ENCODE peak calls at places on chromosome 17, in four cellular contexts. One of them, this sample, is unnamed.

GRCh38 chr17:81431545-81432482 is 36.6 kb downstream of the BAHCC1 start:
- DNase-seq in cardiac fibroblast: no peak
- DNase-seq in HFF-Myc: no peak
- DNase-seq in cardiac muscle cell: no peak
- DNase-seq in this sample: no peak

GRCh38 chr17:36939059-36939943 is 2.0 kb downstream of the LHX1 start:
- DNase-seq in cardiac fibroblast: no peak
- DNase-seq in HFF-Myc: no peak
- DNase-seq in cardiac muscle cell: no peak
- DNase-seq in this sample: no peak

GRCh38 chr17:37642706-37643105 is 540 bp downstream of the DDX52 start:
- DNase-seq in cardiac fibroblast: peak
- DNase-seq in HFF-Myc: no peak
- DNase-seq in cardiac muscle cell: peak
- DNase-seq in this sample: peak

GRCh38 chr17:41683441-41684007 is 5.2 kb upstream of the EIF1 start:
- DNase-seq in cardiac fibroblast: no peak
- DNase-seq in HFF-Myc: no peak
- DNase-seq in cardiac muscle cell: no peak
- DNase-seq in this sample: no peak

GRCh38 chr17:78707923-78708322 is 74.2 kb downstream of the CYTH1 start:
- DNase-seq in cardiac fibroblast: no peak
- DNase-seq in HFF-Myc: no peak
- DNase-seq in cardiac muscle cell: no peak
- DNase-seq in this sample: no peak

GRCh38 chr17:61461967-61462733 is 9.9 kb downstream of the TBX4 start:
- DNase-seq in cardiac fibroblast: peak
- DNase-seq in HFF-Myc: no peak
- DNase-seq in cardiac muscle cell: no peak
- DNase-seq in this sample: no peak

GRCh38 chr17:43399839-43400328 is 1.1 kb downstream of the ARL4D start:
- DNase-seq in cardiac fibroblast: no peak
- DNase-seq in HFF-Myc: no peak
- DNase-seq in cardiac muscle cell: no peak
- DNase-seq in this sample: no peak

GRCh38 chr17:41906465-41907184 is 12.1 kb downstream of the ACLY start:
- DNase-seq in cardiac fibroblast: peak
- DNase-seq in HFF-Myc: no peak
- DNase-seq in cardiac muscle cell: no peak
- DNase-seq in this sample: no peak

GRCh38 chr17:17139972-17140589 is 66.1 kb downstream of the PLD6 start:
- DNase-seq in cardiac fibroblast: no peak
- DNase-seq in HFF-Myc: no peak
- DNase-seq in cardiac muscle cell: no peak
- DNase-seq in this sample: no peak

GRCh38 chr17:17142556-17142955 is 63.6 kb downstream of the PLD6 start:
- DNase-seq in cardiac fibroblast: no peak
- DNase-seq in HFF-Myc: no peak
- DNase-seq in cardiac muscle cell: no peak
- DNase-seq in this sample: no peak

GRCh38 chr17:17141860-17142552 is 64.1 kb downstream of the PLD6 start:
- DNase-seq in cardiac fibroblast: peak
- DNase-seq in HFF-Myc: no peak
- DNase-seq in cardiac muscle cell: peak
- DNase-seq in this sample: peak

GRCh38 chr17:17141279-17141678 is 64.9 kb downstream of the PLD6 start:
- DNase-seq in cardiac fibroblast: no peak
- DNase-seq in HFF-Myc: no peak
- DNase-seq in cardiac muscle cell: no peak
- DNase-seq in this sample: no peak

GRCh38 chr17:17140590-17140980 is 65.5 kb downstream of the PLD6 start:
- DNase-seq in cardiac fibroblast: peak
- DNase-seq in HFF-Myc: no peak
- DNase-seq in cardiac muscle cell: no peak
- DNase-seq in this sample: peak
- TF ChIP-seq CTCF in cardiac fibroblast: peak
- TF ChIP-seq CTCF in HFF-Myc: no peak
- TF ChIP-seq CTCF in cardiac muscle cell: peak
- TF ChIP-seq CTCF in this sample: peak

DNA sequence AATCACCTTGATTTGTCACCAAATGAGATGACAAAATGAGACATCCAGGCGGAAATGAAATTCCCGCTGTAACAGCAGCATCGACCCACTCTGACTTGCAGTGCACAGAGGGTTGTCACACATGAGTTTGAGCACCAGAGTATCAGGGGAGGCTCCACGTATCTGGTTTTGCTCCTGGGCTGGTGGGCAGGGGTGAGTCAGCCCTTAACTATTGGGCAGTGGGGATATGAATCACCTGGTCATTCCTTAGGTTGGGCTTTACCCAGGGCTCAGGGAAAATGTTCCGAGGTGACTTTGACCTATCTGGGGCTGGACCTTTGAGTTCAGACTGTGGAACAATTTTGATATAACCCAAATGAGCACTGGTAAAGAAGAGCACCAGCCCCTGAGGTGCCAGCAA is 245.1 kb upstream of the CCL2 start:
- DNase-seq in cardiac fibroblast: no peak
- DNase-seq in HFF-Myc: no peak
- DNase-seq in cardiac muscle cell: no peak
- DNase-seq in this sample: no peak
- H3K4me3 ChIP-seq in cardiac fibroblast: no peak
- H3K4me3 ChIP-seq in HFF-Myc: no peak
- H3K4me3 ChIP-seq in cardiac muscle cell: no peak
- H3K4me3 ChIP-seq in this sample: no peak

GRCh38 chr17:45423936-45424335 is 8.7 kb downstream of the ARHGAP27 start:
- DNase-seq in cardiac fibroblast: no peak
- DNase-seq in HFF-Myc: no peak
- DNase-seq in cardiac muscle cell: no peak
- DNase-seq in this sample: no peak

GRCh38 chr17:45426561-45426960 is 6.1 kb downstream of the ARHGAP27 start:
- DNase-seq in cardiac fibroblast: no peak
- DNase-seq in HFF-Myc: no peak
- DNase-seq in cardiac muscle cell: no peak
- DNase-seq in this sample: no peak

GRCh38 chr17:45425984-45426413 is 6.7 kb downstream of the ARHGAP27 start:
- DNase-seq in cardiac fibroblast: no peak
- DNase-seq in HFF-Myc: no peak
- DNase-seq in cardiac muscle cell: no peak
- DNase-seq in this sample: no peak

GRCh38 chr17:45424769-45425124 is 7.9 kb downstream of the ARHGAP27 start:
- DNase-seq in cardiac fibroblast: no peak
- DNase-seq in HFF-Myc: no peak
- DNase-seq in cardiac muscle cell: no peak
- DNase-seq in this sample: no peak

GRCh38 chr17:45425125-45425983 is 7.3 kb downstream of the ARHGAP27 start:
- DNase-seq in cardiac fibroblast: peak
- DNase-seq in HFF-Myc: peak
- DNase-seq in cardiac muscle cell: peak
- DNase-seq in this sample: peak
- TF ChIP-seq CTCF in cardiac fibroblast: peak
- TF ChIP-seq CTCF in HFF-Myc: peak
- TF ChIP-seq CTCF in cardiac muscle cell: peak
- TF ChIP-seq CTCF in this sample: peak

GRCh38 chr17:48614904-48615211 is 234 bp downstream of the HOXB8 start:
- DNase-seq in cardiac fibroblast: no peak
- DNase-seq in HFF-Myc: no peak
- DNase-seq in cardiac muscle cell: no peak
- DNase-seq in this sample: peak
- H3K4me3 ChIP-seq in cardiac fibroblast: no peak
- H3K4me3 ChIP-seq in HFF-Myc: no peak
- H3K4me3 ChIP-seq in cardiac muscle cell: no peak
- H3K4me3 ChIP-seq in this sample: peak

GRCh38 chr17:77020973-77021372 is 119.8 kb upstream of the SEC14L1 start:
- DNase-seq in cardiac fibroblast: no peak
- DNase-seq in HFF-Myc: no peak
- DNase-seq in cardiac muscle cell: no peak
- DNase-seq in this sample: no peak
- TF ChIP-seq CTCF in cardiac fibroblast: no peak
- TF ChIP-seq CTCF in HFF-Myc: no peak
- TF ChIP-seq CTCF in cardiac muscle cell: no peak
- TF ChIP-seq CTCF in this sample: no peak

GRCh38 chr17:66951605-66951953 is 12.9 kb upstream of the CACNG4 start:
- DNase-seq in cardiac fibroblast: no peak
- DNase-seq in HFF-Myc: no peak
- DNase-seq in cardiac muscle cell: no peak
- DNase-seq in this sample: no peak

GRCh38 chr17:66952681-66953638 is 11.5 kb upstream of the CACNG4 start:
- DNase-seq in cardiac fibroblast: no peak
- DNase-seq in HFF-Myc: no peak
- DNase-seq in cardiac muscle cell: no peak
- DNase-seq in this sample: no peak

GRCh38 chr17:66953661-66954060 is 10.8 kb upstream of the CACNG4 start:
- DNase-seq in cardiac fibroblast: no peak
- DNase-seq in HFF-Myc: no peak
- DNase-seq in cardiac muscle cell: no peak
- DNase-seq in this sample: no peak

GRCh38 chr17:66950886-66951604 is 13.5 kb upstream of the CACNG4 start:
- DNase-seq in cardiac fibroblast: no peak
- DNase-seq in HFF-Myc: no peak
- DNase-seq in cardiac muscle cell: no peak
- DNase-seq in this sample: no peak

DNA sequence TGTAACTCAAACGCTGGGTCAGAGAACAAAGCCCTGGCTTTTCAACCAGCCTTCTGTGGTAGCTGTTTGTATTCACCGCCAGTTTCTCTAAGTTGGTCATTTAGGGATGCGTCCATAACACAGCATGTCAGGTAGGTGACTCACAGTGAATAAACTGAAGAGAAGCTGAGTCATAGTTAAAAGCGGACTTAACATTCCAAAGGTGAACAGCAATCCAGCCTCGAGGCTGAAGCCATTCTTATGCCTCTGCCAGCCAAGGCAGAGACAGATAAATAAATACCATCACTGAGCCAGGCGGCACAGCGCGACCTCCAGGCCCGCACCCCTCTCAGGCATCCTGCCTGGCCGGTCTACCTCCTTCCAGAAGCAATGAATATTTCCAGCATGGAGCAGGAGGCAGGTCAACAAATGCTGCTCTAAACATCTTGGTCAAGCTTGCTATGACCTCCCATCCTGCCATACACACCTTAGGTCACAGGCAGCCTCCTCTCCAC is 12.4 kb upstream of the CACNG4 start:
- DNase-seq in cardiac fibroblast: peak
- DNase-seq in HFF-Myc: peak
- DNase-seq in cardiac muscle cell: no peak
- DNase-seq in this sample: peak
- H3K4me3 ChIP-seq in cardiac fibroblast: no peak
- H3K4me3 ChIP-seq in HFF-Myc: no peak
- H3K4me3 ChIP-seq in cardiac muscle cell: no peak
- H3K4me3 ChIP-seq in this sample: no peak

GRCh38 chr17:4394208-4395110 is 28.0 kb upstream of the UBE2G1 start:
- DNase-seq in cardiac fibroblast: no peak
- DNase-seq in HFF-Myc: no peak
- DNase-seq in cardiac muscle cell: no peak
- DNase-seq in this sample: no peak

GRCh38 chr17:4393806-4394205 is 27.3 kb upstream of the UBE2G1 start:
- DNase-seq in cardiac fibroblast: no peak
- DNase-seq in HFF-Myc: no peak
- DNase-seq in cardiac muscle cell: no peak
- DNase-seq in this sample: no peak

GRCh38 chr17:4386406-4386805 is 19.9 kb upstream of the UBE2G1 start:
- DNase-seq in cardiac fibroblast: peak
- DNase-seq in HFF-Myc: no peak
- DNase-seq in cardiac muscle cell: no peak
- DNase-seq in this sample: no peak

DNA sequence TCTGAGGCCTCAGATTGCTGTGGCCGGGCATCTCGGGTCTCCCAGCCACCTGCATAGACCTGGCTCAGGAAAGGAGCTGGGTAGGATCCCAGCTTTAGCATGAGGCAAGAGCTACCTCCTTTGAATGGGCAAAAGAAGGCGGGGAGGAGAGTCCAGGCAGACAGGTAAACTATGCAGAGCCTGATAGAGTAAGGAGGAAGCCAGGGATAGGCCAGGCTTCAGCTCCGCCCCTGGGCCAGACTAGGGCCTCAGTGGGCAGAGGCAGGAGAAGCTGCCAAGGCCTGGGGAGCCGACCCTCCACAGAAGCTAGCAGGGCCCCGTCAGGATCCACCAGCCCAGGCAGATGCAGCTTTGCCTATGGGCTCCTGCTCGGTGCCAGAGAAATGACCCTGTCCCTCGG is 22.6 kb upstream of the UBE2G1 start:
- DNase-seq in cardiac fibroblast: no peak
- DNase-seq in HFF-Myc: no peak
- DNase-seq in cardiac muscle cell: no peak
- DNase-seq in this sample: no peak
- TF ChIP-seq CTCF in cardiac fibroblast: no peak
- TF ChIP-seq CTCF in HFF-Myc: no peak
- TF ChIP-seq CTCF in cardiac muscle cell: no peak
- TF ChIP-seq CTCF in this sample: no peak

GRCh38 chr17:32446949-32447348 is 2.6 kb downstream of the PSMD11 start:
- DNase-seq in cardiac fibroblast: no peak
- DNase-seq in HFF-Myc: no peak
- DNase-seq in cardiac muscle cell: no peak
- DNase-seq in this sample: no peak
- H3K4me3 ChIP-seq in cardiac fibroblast: no peak
- H3K4me3 ChIP-seq in HFF-Myc: no peak
- H3K4me3 ChIP-seq in cardiac muscle cell: no peak
- H3K4me3 ChIP-seq in this sample: no peak